ENCODE peak calls at places on chromosomes 4 and X, in five cellular contexts. B, U, P, Z and W are unnamed samples.

GRCh38 chrX:130702867-130703707 is 199.9 kb downstream of the ENOX2 start:
- DNase-seq in B (no peak), U (no peak), P (no peak), Z (peak), W (no peak)

GRCh38 chrX:16797358-16797757 is 11.1 kb downstream of the TXLNG start:
- DNase-seq in B (no peak), U (no peak), P (no peak), Z (peak), W (peak)

GRCh38 chrX:19214248-19214787 is 92.0 kb upstream of the ADGRG2 start:
- DNase-seq in B (no peak), U (no peak), P (no peak), Z (no peak), W (no peak)

GRCh38 chr4:4332529-4332928 is 42.5 kb downstream of the ZBTB49 start:
- DNase-seq in B (no peak), U (no peak), P (no peak), Z (no peak), W (no peak)

GRCh38 chrX:65598559-65599147 is 64.1 kb upstream of the LAS1L start:
- DNase-seq in B (no peak), U (no peak), P (no peak), Z (no peak), W (no peak)

GRCh38 chr4:76781698-76782595 is 116.0 kb downstream of the SOWAHB start:
- DNase-seq in B (no peak), U (no peak), P (peak), Z (peak), W (peak)

GRCh38 chrX:82196866-82197265 is 995.0 kb downstream of the SH3BGRL start:
- DNase-seq in B (no peak), U (no peak), P (no peak), Z (no peak), W (no peak)

GRCh38 chr4:89615056-89615455 is 221.9 kb downstream of the SNCA start:
- DNase-seq in B (no peak), U (no peak), P (no peak), Z (no peak), W (no peak)

GRCh38 chrX:151552721-151553120 is 10.8 kb upstream of the PASD1 start:
- DNase-seq in B (no peak), U (no peak), P (no peak), Z (no peak), W (no peak)

GRCh38 chrX:87299563-87300160 is 217.9 kb upstream of the KLHL4 start:
- DNase-seq in B (no peak), U (no peak), P (peak), Z (peak), W (peak)

GRCh38 chr4:76977731-76978350 is 28.3 kb downstream of the SEPTIN11 start:
- DNase-seq in B (no peak), U (no peak), P (peak), Z (peak), W (peak)

DNA sequence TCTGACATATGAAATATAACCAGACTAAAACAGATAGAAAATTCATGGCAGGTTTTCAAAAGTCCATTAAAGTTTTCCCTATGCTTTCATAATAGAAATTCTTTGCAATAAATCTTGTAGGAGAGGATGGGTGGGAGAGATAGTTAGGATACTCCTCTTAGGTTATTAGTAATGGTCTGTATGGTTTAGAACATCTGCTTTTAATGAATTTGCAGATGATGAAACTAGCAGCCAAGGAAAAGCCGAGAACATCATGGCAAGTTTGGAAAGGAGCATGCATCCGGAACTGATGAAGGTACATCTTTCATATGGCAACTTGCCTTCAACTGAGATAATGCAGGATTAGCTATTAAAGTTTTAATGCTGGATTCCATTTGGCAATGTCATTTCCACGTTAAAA is 70.7 kb downstream of the DOCK11 start:
- DNase-seq in B (no peak), U (no peak), P (no peak), Z (peak), W (no peak)
- H3K4me3 ChIP-seq in B (no peak), U (no peak), P (no peak), Z (no peak), W (no peak)

GRCh38 chrX:68462653-68463052 is 29.4 kb upstream of the OPHN1 start:
- DNase-seq in B (no peak), U (no peak), P (peak), Z (peak), W (peak)
- TF ChIP-seq CTCF in B (peak), U (peak), P (peak), Z (peak), W (peak)

GRCh38 chr4:37138019-37138653 is 106.4 kb upstream of the NWD2 start:
- DNase-seq in B (no peak), U (no peak), P (no peak), Z (no peak), W (no peak)

GRCh38 chr4:37130465-37130864 is 114.1 kb upstream of the NWD2 start:
- DNase-seq in B (no peak), U (no peak), P (peak), Z (no peak), W (no peak)

DNA sequence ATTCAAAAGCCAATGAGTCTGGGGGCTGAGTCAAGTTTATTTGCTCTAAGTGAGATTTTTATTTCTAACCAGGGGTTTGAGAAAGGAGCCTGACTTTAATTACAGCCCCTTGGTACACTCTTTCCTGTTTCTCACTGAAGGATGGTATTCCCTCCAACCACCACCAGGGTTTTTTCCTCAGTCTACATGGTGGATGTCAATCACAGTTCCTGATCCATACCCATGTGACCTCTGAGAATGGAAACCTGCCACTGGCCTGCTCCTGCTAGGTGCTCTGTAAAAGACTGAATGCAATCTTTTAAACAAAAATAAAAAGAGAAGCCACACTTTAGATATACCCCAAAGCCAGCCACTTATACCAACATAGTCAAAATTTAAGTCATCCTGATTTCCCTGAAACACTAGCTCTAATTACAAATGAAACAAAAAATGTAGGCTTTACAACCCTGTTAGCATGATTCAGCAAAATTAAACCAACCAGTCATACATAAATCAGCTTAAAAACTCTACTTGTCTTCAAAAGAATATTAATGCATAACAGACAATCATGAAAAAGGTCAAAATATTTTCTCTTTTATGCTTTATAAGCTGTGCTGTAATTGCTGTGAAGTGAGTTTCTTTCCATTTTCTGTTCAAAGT is 112.1 kb upstream of the NWD2 start:
- DNase-seq in B (no peak), U (no peak), P (no peak), Z (no peak), W (no peak)
- H3K4me3 ChIP-seq in B (no peak), U (no peak), P (no peak), Z (no peak), W (no peak)

GRCh38 chr4:142406051-142406549 is 440.0 kb downstream of the INPP4B start:
- DNase-seq in B (no peak), U (no peak), P (peak), Z (peak), W (peak)

GRCh38 chr4:142406917-142407501 is 439.1 kb downstream of the INPP4B start:
- DNase-seq in B (no peak), U (no peak), P (peak), Z (no peak), W (no peak)

GRCh38 chr4:142407569-142407968 is 438.5 kb downstream of the INPP4B start:
- DNase-seq in B (no peak), U (no peak), P (peak), Z (no peak), W (no peak)

GRCh38 chr4:142404191-142404611 is 441.9 kb downstream of the INPP4B start:
- DNase-seq in B (peak), U (no peak), P (peak), Z (peak), W (peak)

DNA sequence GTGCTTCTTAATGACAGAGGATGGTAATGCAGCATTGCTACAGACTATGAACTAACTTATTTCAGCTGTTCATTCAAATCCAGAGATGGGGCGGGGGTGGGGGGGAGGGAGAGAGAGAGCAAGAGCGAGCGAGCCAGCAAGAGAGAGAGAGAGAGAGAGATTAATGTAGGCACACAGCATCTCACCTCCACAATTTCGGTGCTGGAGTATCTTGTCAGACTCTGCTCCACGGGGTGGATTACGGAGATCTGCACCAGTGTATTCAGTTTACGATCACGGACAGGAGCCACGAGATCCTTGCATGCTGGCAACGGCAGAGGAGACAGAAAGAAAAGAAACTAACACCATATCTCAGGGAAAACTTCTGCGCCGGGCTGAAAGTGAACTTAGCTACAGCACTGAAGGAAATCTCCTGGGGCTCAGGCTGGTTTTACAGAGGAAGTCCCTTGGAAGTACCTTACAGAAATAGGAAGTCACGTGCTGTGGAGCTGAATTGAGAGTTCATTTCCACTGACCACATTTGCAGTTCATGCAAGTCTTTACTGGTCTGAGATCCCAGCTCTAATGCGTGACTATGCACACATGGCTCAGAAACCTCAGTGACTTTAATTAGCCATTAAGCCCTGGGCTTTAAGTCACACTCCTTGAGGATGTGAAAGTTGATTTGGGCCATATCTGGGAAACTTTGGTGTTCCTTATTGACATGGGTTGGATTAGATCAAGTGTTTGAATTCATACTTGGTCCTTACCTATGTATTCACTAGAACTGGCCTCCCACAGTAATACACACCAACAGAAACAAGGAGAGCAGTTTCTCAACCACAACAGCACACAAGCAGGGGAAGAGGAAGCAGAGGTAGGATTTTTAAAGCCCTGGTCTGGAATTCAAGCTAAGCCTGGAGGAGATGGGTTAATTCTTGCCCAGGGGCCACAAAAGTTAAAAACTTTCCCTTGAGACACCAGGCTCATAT is 440.8 kb downstream of the INPP4B start:
- DNase-seq in B (peak), U (peak), P (peak), Z (peak), W (peak)
- TF ChIP-seq CTCF in B (no peak), U (no peak), P (no peak), Z (no peak), W (no peak)